ENCODE peak calls at places on chromosome 18, in four cellular contexts. M is HCT116, R is left lung, V is upper lobe of right lung. I is an unnamed sample. For H3K27me3, the result is how much of the 10 kb centered on the place peaks cover.

GRCh38 chr18:48913201-48913600 is 37.6 kb downstream of the SMAD7 start:
- DNase-seq in R (no peak), M (no peak), V (peak), I (no peak)

GRCh38 chr18:25834061-25834460 is 256.4 kb downstream of the SS18 start:
- DNase-seq in V (no peak), M (no peak), R (no peak), I (no peak)

GRCh38 chr18:57901819-57902600 is 98.9 kb upstream of the ATP8B1 start:
- DNase-seq in R (no peak), M (no peak), V (no peak), I (no peak)

GRCh38 chr18:11947214-11948119 is 33.8 kb upstream of the IMPA2 start:
- DNase-seq in R (peak), M (peak), V (peak), I (peak)

GRCh38 chr18:52343138-52343537 is 3.1 kb downstream of the DCC start:
- DNase-seq in R (no peak), M (no peak), V (no peak), I (peak)

GRCh38 chr18:267380-267687 is 513 bp downstream of the THOC1 start:
- DNase-seq in M (no peak), R (no peak), V (no peak), I (no peak)

GRCh38 chr18:77524909-77525308 is 275.3 kb downstream of the GALR1 start:
- DNase-seq in V (no peak), M (no peak), R (no peak), I (no peak)

GRCh38 chr18:72566327-72566726 is 22.2 kb upstream of the CBLN2 start:
- DNase-seq in R (no peak), M (no peak), V (no peak), I (no peak)

GRCh38 chr18:68874361-68874760 is 76.5 kb downstream of the CCDC102B start:
- DNase-seq in V (no peak), R (no peak), M (no peak), I (no peak)

GRCh38 chr18:12309683-12310198 is 1.7 kb downstream of the TUBB6 start:
- DNase-seq in R (no peak), M (no peak), V (no peak), I (no peak)

GRCh38 chr18:49723648-49724180 is 89.6 kb downstream of the ACAA2 start:
- DNase-seq in M (peak), R (no peak), V (no peak), I (no peak)

GRCh38 chr18:10420561-10421352 is 33.7 kb upstream of the APCDD1 start:
- DNase-seq in M (no peak), V (no peak), R (no peak), I (no peak)

GRCh38 chr18:55988537-55988936 is 400.5 kb upstream of the TCF4 start:
- DNase-seq in M (no peak), R (no peak), V (no peak), I (no peak)

GRCh38 chr18:79546781-79547272 is 132.8 kb upstream of the CTDP1 start:
- DNase-seq in M (no peak), R (peak), V (peak), I (no peak)

GRCh38 chr18:48238636-48239035 is 170.5 kb downstream of the ZBTB7C start:
- DNase-seq in M (no peak), R (no peak), V (no peak), I (no peak)

GRCh38 chr18:46560671-46561045 is 96.4 kb downstream of the LOXHD1 start:
- DNase-seq in M (no peak), V (no peak), R (no peak), I (no peak)

GRCh38 chr18:48659188-48660009 is 120.6 kb downstream of the CTIF start:
- DNase-seq in M (no peak), R (no peak), V (no peak), I (no peak)

GRCh38 chr18:58541789-58542425 is 87.0 kb downstream of the ALPK2 start:
- DNase-seq in M (peak), V (no peak), R (peak), I (no peak)

GRCh38 chr18:13381907-13382682 is 163.5 kb downstream of the LDLRAD4 start:
- DNase-seq in R (peak), M (no peak), V (peak), I (no peak)

GRCh38 chr18:9595197-9595596 is 19.2 kb downstream of the PPP4R1 start:
- DNase-seq in R (no peak), M (no peak), V (no peak), I (no peak)

GRCh38 chr18:24397131-24397693 is 412 bp downstream of the OSBPL1A start:
- DNase-seq in V (no peak), R (peak), M (peak), I (peak)

GRCh38 chr18:24397694-24398365 is at the start of gene OSBPL1A:
- DNase-seq in M (peak), R (peak), V (peak), I (peak)

GRCh38 chr18:24400587-24400986 is 3.0 kb upstream of the OSBPL1A start:
- DNase-seq in V (no peak), R (no peak), M (no peak), I (no peak)

GRCh38 chr18:24396082-24396623 is 1.5 kb downstream of the OSBPL1A start:
- DNase-seq in V (no peak), M (no peak), R (no peak), I (no peak)

GRCh38 chr18:24398515-24398914 is 891 bp upstream of the OSBPL1A start:
- DNase-seq in M (peak), V (no peak), R (no peak), I (no peak)
- H3K4me3 ChIP-seq in M (peak), V (peak), R (no peak), I (peak)

GRCh38 chr18:32301361-32301760 is 111.5 kb downstream of the MEP1B start:
- DNase-seq in M (no peak), R (no peak), V (no peak), I (no peak)

GRCh38 chr18:32300914-32301313 is 111.1 kb downstream of the MEP1B start:
- DNase-seq in V (no peak), R (no peak), M (no peak), I (no peak)

GRCh38 chr18:32303400-32303799 is 113.6 kb downstream of the MEP1B start:
- DNase-seq in V (no peak), R (no peak), M (no peak), I (no peak)

GRCh38 chr18:32301976-32302743 is 112.3 kb downstream of the MEP1B start:
- DNase-seq in V (no peak), M (no peak), R (no peak), I (no peak)

DNA sequence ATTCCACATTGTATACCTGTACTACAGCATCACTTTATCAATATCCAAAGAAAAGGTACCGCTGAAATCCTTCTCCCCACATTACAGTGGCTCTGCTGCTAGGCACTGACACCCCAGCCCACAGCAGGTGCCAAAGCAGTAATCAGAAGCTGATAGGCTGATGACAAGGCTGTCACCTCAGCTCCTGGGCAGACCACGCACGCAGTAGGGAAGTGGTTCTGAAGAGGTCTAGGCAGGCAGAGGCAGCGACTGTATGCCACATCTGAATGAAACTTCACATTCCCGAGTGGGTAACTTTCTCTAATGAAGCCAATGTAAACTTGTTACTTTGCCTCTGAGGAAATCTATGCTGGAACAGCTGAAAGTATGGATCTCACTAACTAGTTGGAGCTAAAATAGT is 113.0 kb downstream of the MEP1B start:
- DNase-seq in V (no peak), R (no peak), M (no peak), I (no peak)
- H3K27me3 ChIP-seq in V (under half), R (under half), M (under half), I (under half)

DNA sequence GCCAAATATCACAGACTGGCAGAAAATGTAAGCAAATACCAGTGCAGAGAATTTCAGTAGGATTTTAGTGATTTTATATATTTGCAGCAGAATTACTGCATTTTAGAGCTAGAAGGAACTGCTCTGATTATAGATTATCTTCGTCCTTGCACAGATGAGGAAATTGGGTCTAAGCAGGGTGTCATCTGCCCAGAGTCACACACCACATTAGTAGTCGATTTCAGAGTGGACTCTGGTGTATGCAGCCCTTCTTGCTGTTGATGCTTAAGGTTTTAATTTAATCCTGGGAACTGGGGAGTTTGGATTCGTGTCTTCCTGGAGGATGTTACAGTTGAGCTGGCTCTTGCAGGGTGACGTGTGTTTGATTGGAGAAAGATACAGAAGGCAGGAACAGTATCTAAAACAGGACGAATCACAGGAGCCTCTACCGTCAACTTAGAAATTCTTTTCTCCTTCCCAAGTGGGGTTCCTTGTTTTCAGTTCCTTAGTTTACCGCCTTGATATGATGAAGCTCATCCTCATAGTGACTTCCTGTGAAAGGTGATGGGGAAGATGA is 6.9 kb downstream of the SOCS6 start:
- DNase-seq in M (no peak), R (no peak), V (no peak), I (no peak)
- H3K4me3 ChIP-seq in M (no peak), R (no peak), V (no peak), I (no peak)

DNA sequence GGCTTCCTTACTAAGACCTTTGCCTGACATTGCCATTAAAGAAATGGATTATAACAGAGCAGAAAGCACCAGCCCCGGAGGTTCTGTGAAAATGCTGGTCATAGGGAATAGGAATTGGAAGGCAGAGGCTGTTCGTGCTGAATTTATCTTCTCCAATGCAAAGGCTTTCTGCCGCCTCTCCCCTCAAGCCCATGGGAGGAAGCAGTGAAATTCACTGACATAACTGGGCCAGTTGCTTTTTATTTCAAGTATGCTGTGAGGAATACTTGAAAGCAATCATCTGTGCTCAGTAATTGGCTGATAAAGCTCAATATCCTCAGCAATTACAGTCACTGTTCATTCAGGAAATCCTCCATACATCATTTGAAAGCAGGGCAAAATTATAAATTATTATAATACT is 85.4 kb upstream of the LINC00305 start:
- DNase-seq in V (no peak), M (no peak), R (no peak), I (no peak)
- H3K27me3 ChIP-seq in V (under half), M (under half), R (under half), I (under half)

GRCh38 chr18:27615345-27615844 is 430.3 kb upstream of the CHST9 start:
- DNase-seq in R (no peak), V (no peak), M (no peak), I (no peak)
- H3K4me3 ChIP-seq in R (no peak), V (no peak), M (no peak), I (no peak)

GRCh38 chr18:22165603-22166069 is 3.8 kb upstream of the GATA6 start:
- DNase-seq in R (no peak), V (no peak), M (no peak), I (peak)
- H3K27me3 ChIP-seq in R (under half), V (under half), M (under half), I (half or more)

I was measured in H7.